ENCODE peak calls at places on chromosomes 11 and 22, in eight cellular contexts. W is NCI-H2081; N is fibroblast of mammary gland; T is left lobe of liver; B is activated CD4-positive, CD25-positive, alpha-beta regulatory T cell treated with anti-CD3 and anti-CD28 coated beads, Interleukin-2, amount 50 U/mL, for 16 hours; L is stimulated activated CD8-positive, alpha-beta memory T cell treated with anti-CD3 and anti-CD28 coated beads, Interleukin-4, amount 100 ng/mL, for 48 hours; C is NCI-H1105; R is ecto neural progenitor cell. X is an unnamed sample.

GRCh38 chr11:96263361-96263763 is 79.6 kb downstream of the MAML2 start:
- DNase-seq in W (no peak), N (peak; percentile 90), T (no peak), B (no peak), L (no peak), C (no peak), R (no peak), X (no peak)

GRCh38 chr22:25689631-25690030 is 52.4 kb upstream of the MYO18B start:
- DNase-seq in W (no peak), N (no peak), T (no peak), B (no peak), L (no peak), C (no peak), R (no peak), X (no peak)

GRCh38 chr11:6315811-6316425 is 4.4 kb downstream of the CAVIN3 start:
- DNase-seq in W (peak; percentile 68), N (peak; percentile 69), T (peak; percentile 50), B (no peak), L (peak; percentile 49), C (no peak), R (peak; percentile 76), X (peak; percentile 51)

GRCh38 chr11:61480936-61481335 is 27.6 kb upstream of the LRRC10B start:
- DNase-seq in W (peak; percentile 37), N (no peak), T (no peak), B (no peak), L (no peak), C (peak; percentile 69), R (peak; percentile 95), X (no peak)

GRCh38 chr11:15159085-15159484 is 44.4 kb downstream of the INSC start:
- DNase-seq in W (no peak), N (peak; percentile 77), T (no peak), B (no peak), L (no peak), C (no peak), R (no peak), X (no peak)

GRCh38 chr11:113464416-113464815 is 10.8 kb downstream of the DRD2 start:
- DNase-seq in W (no peak), N (no peak), T (no peak), B (no peak), L (no peak), C (no peak), R (no peak), X (no peak)

GRCh38 chr11:33893711-33894401 is 2.0 kb upstream of the LMO2 start:
- DNase-seq in W (no peak), N (no peak), T (no peak), B (peak; percentile 20), L (peak; percentile 84), C (no peak), R (no peak), X (peak; percentile 79)

GRCh38 chr11:64340671-64341335 is 799 bp downstream of the CCDC88B start:
- DNase-seq in W (no peak), N (no peak), T (no peak), B (peak; percentile 56), L (peak; percentile 96), C (no peak), R (peak; percentile 91), X (peak; percentile 93)

GRCh38 chr22:46537946-46538815 is 761 bp upstream of the CELSR1 start:
- DNase-seq in W (no peak), N (peak; percentile 17), T (no peak), B (no peak), L (no peak), C (peak; percentile 21), R (peak; percentile 75), X (no peak)

GRCh38 chr22:30116362-30117117 is 36.3 kb downstream of the HORMAD2 start:
- DNase-seq in W (no peak), N (peak; percentile 70), T (no peak), B (no peak), L (no peak), C (no peak), R (no peak), X (no peak)

GRCh38 chr11:59582006-59582405 is 33.6 kb downstream of the OSBP start:
- DNase-seq in W (no peak), N (no peak), T (no peak), B (no peak), L (no peak), C (no peak), R (no peak), X (no peak)

GRCh38 chr22:39216143-39216490 is 28.7 kb downstream of the PDGFB start:
- DNase-seq in W (no peak), N (no peak), T (no peak), B (no peak), L (no peak), C (no peak), R (peak; percentile 41), X (no peak)

GRCh38 chr11:69233761-69234136 is 60.2 kb upstream of the MYEOV start:
- DNase-seq in W (no peak), N (no peak), T (peak; percentile 34), B (no peak), L (no peak), C (no peak), R (peak; percentile 26), X (no peak)

GRCh38 chr11:73787643-73788537 is at the start of gene MRPL48:
- DNase-seq in W (peak; percentile 95), N (peak; percentile 92), T (peak; percentile 93), B (peak; percentile 68), L (peak; percentile 92), C (peak; percentile 90), R (peak; percentile 91), X (peak; percentile 90)

GRCh38 chr22:39498368-39498767 is 3.7 kb upstream of the MIEF1 start:
- DNase-seq in W (peak; percentile 96), N (no peak), T (no peak), B (no peak), L (no peak), C (peak; percentile 82), R (no peak), X (no peak)

GRCh38 chr22:36021649-36022048 is 7.0 kb downstream of the RBFOX2 start:
- DNase-seq in W (no peak), N (no peak), T (no peak), B (no peak), L (no peak), C (no peak), R (no peak), X (no peak)

GRCh38 chr11:59776210-59777066 is 21.3 kb downstream of the STX3 start:
- DNase-seq in W (no peak), N (peak; percentile 62), T (no peak), B (no peak), L (no peak), C (no peak), R (no peak), X (no peak)

GRCh38 chr11:86579406-86579731 is 93.0 kb downstream of the ME3 start:
- DNase-seq in W (no peak), N (no peak), T (no peak), B (no peak), L (no peak), C (no peak), R (no peak), X (no peak)

GRCh38 chr11:71176812-71177211 is 75.6 kb downstream of the SHANK2 start:
- DNase-seq in W (no peak), N (no peak), T (no peak), B (no peak), L (no peak), C (peak; percentile 5), R (no peak), X (no peak)

GRCh38 chr11:65435330-65435931 is 12.8 kb downstream of the NEAT1 start:
- DNase-seq in W (no peak), N (peak; percentile 43), T (peak; percentile 52), B (no peak), L (no peak), C (no peak), R (no peak), X (peak; percentile 2)

GRCh38 chr22:21020802-21021429 is 6.0 kb downstream of the P2RX6 start:
- DNase-seq in W (no peak), N (no peak), T (no peak), B (no peak), L (no peak), C (no peak), R (no peak), X (no peak)

GRCh38 chr11:32562839-32563599 is 20.6 kb upstream of the EIF3M start:
- DNase-seq in W (no peak), N (no peak), T (no peak), B (no peak), L (no peak), C (no peak), R (no peak), X (no peak)

GRCh38 chr11:70700871-70701270 is 302.5 kb downstream of the CTTN start:
- DNase-seq in W (no peak), N (no peak), T (no peak), B (no peak), L (no peak), C (no peak), R (no peak), X (no peak)

GRCh38 chr11:61828629-61829407 is 718 bp downstream of the FADS2 start:
- DNase-seq in W (peak; percentile 52), N (peak; percentile 18), T (peak; percentile 68), B (no peak), L (peak; percentile 66), C (peak; percentile 26), R (peak; percentile 75), X (peak; percentile 61)

GRCh38 chr22:18060646-18061620 is 16.9 kb upstream of the PEX26 start:
- DNase-seq in W (no peak), N (peak; percentile 62), T (peak; percentile 63), B (no peak), L (no peak), C (no peak), R (no peak), X (no peak)

GRCh38 chr11:1342946-1343345 is 33.5 kb upstream of the TOLLIP start:
- DNase-seq in W (no peak), N (no peak), T (peak; percentile 22), B (no peak), L (no peak), C (no peak), R (peak; percentile 11), X (no peak)

GRCh38 chr11:47154738-47155570 is 21.7 kb downstream of the ARFGAP2 start:
- DNase-seq in W (no peak), N (no peak), T (no peak), B (no peak), L (peak; percentile 42), C (no peak), R (no peak), X (peak; percentile 20)

GRCh38 chr11:116661056-116661455 is 111.7 kb downstream of the BUD13 start:
- DNase-seq in W (no peak), N (no peak), T (peak; percentile 85), B (no peak), L (no peak), C (no peak), R (no peak), X (no peak)

GRCh38 chr11:78688460-78688859 is 113.8 kb upstream of the NARS2 start:
- DNase-seq in W (no peak), N (no peak), T (no peak), B (no peak), L (no peak), C (peak; percentile 7), R (no peak), X (no peak)

GRCh38 chr11:35115688-35116030 is 23.3 kb upstream of the CD44 start:
- DNase-seq in W (no peak), N (no peak), T (no peak), B (no peak), L (no peak), C (no peak), R (no peak), X (no peak)